ENCODE peak calls at places on chromosomes 2 and 18, in five cellular contexts. F is fibroblast of mammary gland, W is esophagus squamous epithelium, M is hepatocyte, E is cardiac muscle cell. G is an unnamed sample.

GRCh38 chr2:188068093-188068492 is 223.6 kb upstream of the GULP1 start:
- DNase-seq in F (peak), E (no peak), M (no peak), W (no peak), G (no peak)

GRCh38 chr18:74796928-74797576 is 199.4 kb downstream of the ZNF407 start:
- DNase-seq in F (peak), E (peak), M (peak), W (no peak), G (peak)

GRCh38 chr18:67551146-67551545 is 34.6 kb upstream of the DSEL start:
- DNase-seq in E (no peak), W (no peak), F (no peak), M (no peak), G (no peak)

GRCh38 chr2:128834203-128834602 is 515.5 kb upstream of the HS6ST1 start:
- DNase-seq in F (no peak), M (no peak), W (no peak), E (no peak), G (no peak)

GRCh38 chr2:218002792-218003191 is at the start of gene TNS1:
- DNase-seq in M (peak), W (no peak), F (peak), E (peak), G (no peak)

GRCh38 chr2:101616411-101616810 is 81.1 kb upstream of the MAP4K4 start:
- DNase-seq in F (no peak), E (peak), W (no peak), M (no peak), G (no peak)

GRCh38 chr18:75439356-75439755 is 11.9 kb upstream of the SMIM21 start:
- DNase-seq in W (no peak), F (peak), M (no peak), E (no peak), G (no peak)

GRCh38 chr2:148814143-148814852 is 60.7 kb upstream of the KIF5C start:
- DNase-seq in F (peak), M (no peak), E (peak), W (no peak), G (no peak)

GRCh38 chr2:86788881-86789686 is 1.6 kb downstream of the CD8A start:
- DNase-seq in F (peak), M (no peak), W (no peak), E (no peak), G (no peak)

GRCh38 chr2:120719471-120719870 is 16.2 kb upstream of the GLI2 start:
- DNase-seq in W (no peak), E (no peak), M (no peak), F (no peak), G (no peak)

GRCh38 chr2:27123302-27124150 is at the start of gene ABHD1:
- DNase-seq in M (peak), W (no peak), F (no peak), E (peak), G (no peak)

GRCh38 chr2:49174755-49175154 is 20.4 kb upstream of the FSHR start:
- DNase-seq in M (no peak), E (no peak), F (no peak), W (no peak), G (no peak)

GRCh38 chr2:231707625-231708049 is 688 bp upstream of the PTMA start:
- DNase-seq in E (peak), F (peak), M (peak), W (peak), G (no peak)

GRCh38 chr2:240912878-240913809 is 7.0 kb downstream of the CROCC2 start:
- DNase-seq in F (peak), W (no peak), M (no peak), E (peak), G (no peak)

GRCh38 chr2:121810959-121811853 is 55.8 kb downstream of the TSN start:
- DNase-seq in F (peak), M (peak), W (no peak), E (peak), G (peak)

GRCh38 chr2:241272298-241272721 is 43.2 kb downstream of the HDLBP start:
- DNase-seq in W (no peak), F (no peak), M (peak), E (peak), G (no peak)

GRCh38 chr2:217715484-217715883 is 287.3 kb downstream of the TNS1 start:
- DNase-seq in W (no peak), E (no peak), F (no peak), M (no peak), G (no peak)

GRCh38 chr2:47946593-47946992 is 40.3 kb upstream of the FBXO11 start:
- DNase-seq in F (no peak), M (no peak), E (peak), W (no peak), G (no peak)

GRCh38 chr2:105379741-105380186 is 19.1 kb downstream of the FHL2 start:
- DNase-seq in E (no peak), F (no peak), W (no peak), M (no peak), G (no peak)

GRCh38 chr2:179584760-179585159 is 276.7 kb downstream of the ZNF385B start:
- DNase-seq in M (no peak), W (no peak), E (no peak), F (no peak), G (no peak)

GRCh38 chr2:179579744-179580143 is 281.7 kb downstream of the ZNF385B start:
- DNase-seq in W (no peak), F (no peak), M (no peak), E (peak), G (no peak)

GRCh38 chr2:179580378-179581146 is 280.9 kb downstream of the ZNF385B start:
- DNase-seq in F (no peak), W (no peak), E (no peak), M (peak), G (no peak)

GRCh38 chr2:179578171-179578916 is 283.1 kb downstream of the ZNF385B start:
- DNase-seq in F (no peak), E (no peak), W (no peak), M (no peak), G (no peak)

GRCh38 chr2:179581605-179582004 is 279.8 kb downstream of the ZNF385B start:
- DNase-seq in W (no peak), M (no peak), F (no peak), E (no peak), G (no peak)
- TF ChIP-seq CTCF in W (no peak), M (no peak), F (no peak), E (no peak), G (no peak)

GRCh38 chr18:79483971-79484491 is 88.3 kb downstream of the NFATC1 start:
- DNase-seq in F (no peak), E (no peak), M (no peak), W (no peak), G (no peak)

GRCh38 chr18:79486356-79487197 is 90.8 kb downstream of the NFATC1 start:
- DNase-seq in E (no peak), F (no peak), W (no peak), M (no peak), G (no peak)

GRCh38 chr18:79487198-79488165 is 91.8 kb downstream of the NFATC1 start:
- DNase-seq in E (no peak), M (no peak), F (no peak), W (no peak), G (no peak)

GRCh38 chr18:79484661-79485621 is 89.2 kb downstream of the NFATC1 start:
- DNase-seq in E (peak), F (peak), M (peak), W (no peak), G (no peak)

GRCh38 chr18:79485788-79486355 is 90.1 kb downstream of the NFATC1 start:
- DNase-seq in W (no peak), M (peak), E (peak), F (peak), G (no peak)
- H3K4me3 ChIP-seq in W (no peak), M (no peak), E (no peak), F (peak), G (no peak)

GRCh38 chr2:98170076-98170475 is 83.1 kb downstream of the VWA3B start:
- DNase-seq in M (no peak), W (no peak), F (peak), E (no peak), G (no peak)

GRCh38 chr2:98172150-98172765 is 85.3 kb downstream of the VWA3B start:
- DNase-seq in F (no peak), E (no peak), W (no peak), M (no peak), G (no peak)

GRCh38 chr2:98172951-98173350 is 86.0 kb downstream of the VWA3B start:
- DNase-seq in F (no peak), W (no peak), E (no peak), M (no peak), G (no peak)

GRCh38 chr2:98180456-98180855 is 93.5 kb downstream of the VWA3B start:
- DNase-seq in F (peak), E (no peak), M (no peak), W (no peak), G (no peak)

DNA sequence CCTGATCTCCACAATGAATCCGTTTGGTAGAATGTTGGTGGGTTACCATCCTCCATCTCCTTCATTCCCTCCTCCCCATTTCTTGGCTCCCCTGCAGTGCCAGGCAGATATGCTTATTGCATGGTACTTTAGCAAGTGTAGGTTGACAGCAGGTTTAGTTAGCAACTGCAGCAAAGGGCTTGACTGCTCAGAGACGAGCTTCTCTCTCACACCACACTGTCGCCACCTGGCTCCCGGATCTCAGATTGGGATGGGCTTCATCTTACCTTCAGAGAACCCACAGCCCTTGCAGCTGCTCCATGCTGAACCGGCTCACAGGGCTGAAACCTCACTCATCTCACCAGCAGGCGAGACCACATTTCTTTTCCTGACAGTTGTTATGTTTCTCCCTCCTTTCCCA is 88.8 kb downstream of the VWA3B start:
- DNase-seq in W (no peak), E (peak), M (peak), F (no peak), G (no peak)
- TF ChIP-seq CTCF in W (no peak), E (no peak), M (no peak), F (no peak), G (peak)

GRCh38 chr18:22666411-22666940 is 248.8 kb upstream of the CTAGE1 start:
- DNase-seq in W (no peak), M (no peak), F (no peak), E (no peak), G (no peak)
- H3K4me3 ChIP-seq in W (no peak), M (no peak), F (no peak), E (no peak), G (no peak)

GRCh38 chr2:61793389-61793836 is 60.4 kb downstream of the FAM161A start:
- DNase-seq in F (peak), W (no peak), E (peak), M (peak), G (peak)
- TF ChIP-seq CTCF in F (peak), W (peak), E (peak), M (peak), G (peak)

GRCh38 chr2:117859532-117859911 is 45.0 kb downstream of the DDX18 start:
- DNase-seq in M (no peak), F (no peak), E (no peak), W (no peak), G (no peak)
- H3K4me3 ChIP-seq in M (no peak), F (no peak), E (no peak), W (no peak), G (no peak)

GRCh38 chr2:201769664-201770373 is 10.9 kb downstream of the ALS2 start:
- DNase-seq in M (no peak), F (peak), E (no peak), W (no peak), G (no peak)

GRCh38 chr2:201761101-201761500 is 19.6 kb downstream of the ALS2 start:
- DNase-seq in W (no peak), M (no peak), F (no peak), E (no peak), G (no peak)

GRCh38 chr2:201768918-201769317 is 11.8 kb downstream of the ALS2 start:
- DNase-seq in W (no peak), M (no peak), E (peak), F (no peak), G (no peak)

DNA sequence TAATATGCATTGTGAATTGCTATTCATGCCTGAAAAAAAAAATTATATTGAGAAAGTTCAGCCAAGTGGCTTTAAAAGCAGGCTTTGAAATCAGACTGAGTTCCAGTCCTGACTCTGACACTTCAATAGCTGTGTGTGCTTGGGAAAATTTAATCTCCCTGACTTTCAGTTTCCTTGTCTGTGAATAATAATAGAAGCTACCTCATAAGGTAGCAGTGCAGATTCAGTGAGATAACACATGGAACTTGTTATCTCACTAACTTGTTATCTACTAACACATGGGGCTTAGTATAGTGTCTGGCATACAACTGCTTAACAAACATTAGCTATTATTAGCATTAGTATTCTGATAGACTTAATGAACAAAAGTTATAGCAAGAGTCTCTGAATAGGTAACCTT is 14.9 kb downstream of the ALS2 start:
- DNase-seq in F (no peak), W (no peak), E (no peak), M (no peak), G (no peak)
- TF ChIP-seq CTCF in F (no peak), W (no peak), E (no peak), M (no peak), G (no peak)

G was measured in GM12864.